ENCODE peak calls at places on chromosomes 11 and 22, in seven cellular contexts. K is AG20443; M is NCI-H774; U is cardiac fibroblast; X is stimulated activated CD8-positive, alpha-beta memory T cell treated with anti-CD3 and anti-CD28 coated beads, Interleukin-7, amount 100 ng/mL, for 1 hour; T is Right ventricle myocardium superior; R is nephron progenitor cell. E is an unnamed sample.

GRCh38 chr22:24428751-24429410 is 1.5 kb downstream of the ADORA2A start:
- DNase-seq in K (no peak), M (no peak), U (no peak), X (no peak), T (no peak), R (no peak), E (peak; percentile 18)

GRCh38 chr11:116773203-116774112 is 671 bp upstream of the BUD13 start:
- DNase-seq in K (no peak), M (no peak), U (peak; percentile 25), X (no peak), T (no peak), R (peak; percentile 74), E (no peak)

GRCh38 chr11:116148056-116148455 is 624.7 kb downstream of the BUD13 start:
- DNase-seq in K (no peak), M (no peak), U (no peak), X (no peak), T (no peak), R (peak; percentile 47), E (no peak)

GRCh38 chr22:44448271-44448780 is 49.7 kb downstream of the RTL6 start:
- DNase-seq in K (peak; percentile 96), M (no peak), U (peak; percentile 95), X (no peak), T (peak; percentile 86), R (no peak), E (peak; percentile 82)

GRCh38 chr11:37505406-37505805 is 907.4 kb upstream of the RAG2 start:
- DNase-seq in K (no peak), M (no peak), U (no peak), X (no peak), T (no peak), R (no peak), E (no peak)

GRCh38 chr11:123526918-123527317 is 96.8 kb downstream of the GRAMD1B start:
- DNase-seq in K (no peak), M (no peak), U (no peak), X (no peak), T (no peak), R (no peak), E (no peak)

GRCh38 chr11:28366549-28367341 is 258.6 kb downstream of the METTL15 start:
- DNase-seq in K (no peak), M (no peak), U (peak; percentile 65), X (no peak), T (no peak), R (no peak), E (no peak)

GRCh38 chr11:118003456-118003855 is 17.3 kb downstream of the IL10RA start:
- DNase-seq in K (no peak), M (no peak), U (no peak), X (no peak), T (no peak), R (no peak), E (no peak)

GRCh38 chr11:105181100-105181499 is 41.5 kb upstream of the CARD18 start:
- DNase-seq in K (peak; percentile 16), M (no peak), U (peak; percentile 94), X (no peak), T (no peak), R (no peak), E (no peak)

GRCh38 chr11:36600155-36600554 is 2.1 kb upstream of the RAG2 start:
- DNase-seq in K (no peak), M (no peak), U (no peak), X (no peak), T (no peak), R (peak; percentile 3), E (no peak)

GRCh38 chr11:46465683-46466082 is 74.1 kb upstream of the CHRM4 start:
- DNase-seq in K (no peak), M (no peak), U (no peak), X (no peak), T (no peak), R (no peak), E (no peak)

GRCh38 chr11:21888814-21889213 is 304.1 kb upstream of the ANO5 start:
- DNase-seq in K (no peak), M (no peak), U (peak; percentile 20), X (no peak), T (no peak), R (no peak), E (no peak)

GRCh38 chr11:21430532-21430931 is 761.1 kb downstream of the NELL1 start:
- DNase-seq in K (no peak), M (no peak), U (no peak), X (no peak), T (no peak), R (no peak), E (no peak)

GRCh38 chr11:36142439-36142838 is 146.8 kb downstream of the COMMD9 start:
- DNase-seq in K (no peak), M (no peak), U (no peak), X (no peak), T (no peak), R (peak; percentile 52), E (no peak)

GRCh38 chr11:13487661-13488030 is 8.2 kb downstream of the PTH start:
- DNase-seq in K (peak; percentile 24), M (no peak), U (peak; percentile 27), X (no peak), T (no peak), R (no peak), E (no peak)

GRCh38 chr11:130428692-130429681 is 578 bp upstream of the ADAMTS8 start:
- DNase-seq in K (no peak), M (no peak), U (no peak), X (no peak), T (no peak), R (no peak), E (no peak)

GRCh38 chr22:44084044-44084772 is 60.1 kb downstream of the PARVB start:
- DNase-seq in K (no peak), M (no peak), U (no peak), X (no peak), T (no peak), R (no peak), E (peak; percentile 77)

GRCh38 chr22:21876486-21877176 is 9.2 kb upstream of the MAPK1 start:
- DNase-seq in K (peak; percentile 25), M (no peak), U (peak; percentile 76), X (no peak), T (no peak), R (no peak), E (no peak)

GRCh38 chr11:118149493-118149892 is 3.1 kb downstream of the SCN4B start:
- DNase-seq in K (no peak), M (no peak), U (no peak), X (no peak), T (no peak), R (no peak), E (no peak)

GRCh38 chr11:44625759-44626523 is 60.5 kb downstream of the CD82 start:
- DNase-seq in K (peak; percentile 2), M (no peak), U (no peak), X (no peak), T (peak; percentile 20), R (no peak), E (no peak)

GRCh38 chr22:27888310-27888709 is 30.7 kb downstream of the PITPNB start:
- DNase-seq in K (no peak), M (no peak), U (no peak), X (no peak), T (no peak), R (no peak), E (no peak)

GRCh38 chr22:18022851-18023250 is 1.5 kb downstream of the MICAL3 start:
- DNase-seq in K (no peak), M (no peak), U (no peak), X (no peak), T (no peak), R (no peak), E (no peak)

GRCh38 chr11:69949327-69949726 is 128.8 kb upstream of the ANO1 start:
- DNase-seq in K (peak; percentile 94), M (no peak), U (peak; percentile 93), X (no peak), T (peak; percentile 30), R (no peak), E (no peak)

GRCh38 chr22:19127329-19128008 is 3.6 kb upstream of the TSSK2 start:
- DNase-seq in K (no peak), M (no peak), U (no peak), X (no peak), T (peak; percentile 22), R (no peak), E (no peak)

GRCh38 chr11:8584511-8584910 is 9.5 kb downstream of the STK33 start:
- DNase-seq in K (no peak), M (peak; percentile 32), U (no peak), X (no peak), T (no peak), R (no peak), E (no peak)

GRCh38 chr11:123594188-123594901 is 60.1 kb downstream of the SCN3B start:
- DNase-seq in K (peak; percentile 33), M (no peak), U (no peak), X (no peak), T (no peak), R (no peak), E (peak; percentile 16)

GRCh38 chr22:38258895-38259294 is 13.9 kb downstream of the TMEM184B start:
- DNase-seq in K (no peak), M (no peak), U (peak; percentile 70), X (no peak), T (peak; percentile 76), R (no peak), E (no peak)

GRCh38 chr22:19785461-19786263 is 25.1 kb downstream of the TBX1 start:
- DNase-seq in K (no peak), M (no peak), U (no peak), X (no peak), T (peak; percentile 16), R (no peak), E (no peak)

GRCh38 chr22:27692243-27692642 is 109.3 kb downstream of the MN1 start:
- DNase-seq in K (peak; percentile 57), M (no peak), U (peak; percentile 44), X (no peak), T (no peak), R (no peak), E (no peak)

E was measured in psoas muscle.